ENCODE peak calls at places on chromosomes 1 and 21, in ten cellular contexts. One of them, this sample, is unnamed.

GRCh38 chr21:45330851-45331261 is 43.2 kb upstream of the POFUT2 start:
- DNase-seq in A673: no peak
- DNase-seq in left lung: peak
- DNase-seq in IMR-90: no peak
- DNase-seq in endothelial cell of umbilical vein: no peak
- DNase-seq in CD4-positive, alpha-beta memory T cell: no peak
- DNase-seq in Peyer's patch: no peak
- DNase-seq in aorta: peak
- DNase-seq in iPS DF 6.9: no peak
- DNase-seq in GM23338: no peak
- DNase-seq in this sample: no peak

GRCh38 chr1:110916669-110917306 is 43.8 kb downstream of the CD53 start:
- DNase-seq in endothelial cell of umbilical vein: peak
- DNase-seq in IMR-90: peak
- DNase-seq in A673: peak
- DNase-seq in left lung: no peak
- DNase-seq in aorta: no peak
- DNase-seq in CD4-positive, alpha-beta memory T cell: peak
- DNase-seq in Peyer's patch: no peak
- DNase-seq in iPS DF 6.9: no peak
- DNase-seq in GM23338: no peak
- DNase-seq in this sample: no peak

GRCh38 chr1:186617860-186618780 is 62.1 kb downstream of the PTGS2 start:
- DNase-seq in CD4-positive, alpha-beta memory T cell: peak
- DNase-seq in iPS DF 6.9: no peak
- DNase-seq in A673: peak
- DNase-seq in endothelial cell of umbilical vein: no peak
- DNase-seq in IMR-90: no peak
- DNase-seq in left lung: peak
- DNase-seq in GM23338: peak
- DNase-seq in Peyer's patch: no peak
- DNase-seq in aorta: no peak
- DNase-seq in this sample: no peak

GRCh38 chr1:206496131-206496793 is 11.1 kb upstream of the RASSF5 start:
- DNase-seq in CD4-positive, alpha-beta memory T cell: no peak
- DNase-seq in iPS DF 6.9: no peak
- DNase-seq in IMR-90: no peak
- DNase-seq in left lung: no peak
- DNase-seq in Peyer's patch: no peak
- DNase-seq in A673: no peak
- DNase-seq in GM23338: no peak
- DNase-seq in aorta: no peak
- DNase-seq in endothelial cell of umbilical vein: no peak
- DNase-seq in this sample: no peak

GRCh38 chr1:109803901-109804331 is 40.2 kb upstream of the EPS8L3 start:
- DNase-seq in IMR-90: no peak
- DNase-seq in left lung: no peak
- DNase-seq in aorta: peak
- DNase-seq in endothelial cell of umbilical vein: no peak
- DNase-seq in A673: peak
- DNase-seq in GM23338: no peak
- DNase-seq in iPS DF 6.9: no peak
- DNase-seq in Peyer's patch: no peak
- DNase-seq in CD4-positive, alpha-beta memory T cell: no peak
- DNase-seq in this sample: no peak

GRCh38 chr1:20233866-20234265 is 47.5 kb upstream of the PLA2G2C start:
- DNase-seq in A673: no peak
- DNase-seq in iPS DF 6.9: no peak
- DNase-seq in IMR-90: no peak
- DNase-seq in Peyer's patch: no peak
- DNase-seq in aorta: no peak
- DNase-seq in left lung: no peak
- DNase-seq in GM23338: no peak
- DNase-seq in endothelial cell of umbilical vein: no peak
- DNase-seq in CD4-positive, alpha-beta memory T cell: no peak
- DNase-seq in this sample: no peak

GRCh38 chr1:239527046-239527693 is 140.8 kb downstream of the CHRM3 start:
- DNase-seq in CD4-positive, alpha-beta memory T cell: no peak
- DNase-seq in GM23338: no peak
- DNase-seq in aorta: no peak
- DNase-seq in Peyer's patch: no peak
- DNase-seq in endothelial cell of umbilical vein: no peak
- DNase-seq in IMR-90: no peak
- DNase-seq in iPS DF 6.9: no peak
- DNase-seq in A673: no peak
- DNase-seq in left lung: no peak
- DNase-seq in this sample: no peak

GRCh38 chr1:183239793-183240625 is 53.9 kb downstream of the LAMC2 start:
- DNase-seq in left lung: no peak
- DNase-seq in A673: no peak
- DNase-seq in iPS DF 6.9: no peak
- DNase-seq in IMR-90: no peak
- DNase-seq in CD4-positive, alpha-beta memory T cell: no peak
- DNase-seq in GM23338: no peak
- DNase-seq in aorta: no peak
- DNase-seq in endothelial cell of umbilical vein: no peak
- DNase-seq in Peyer's patch: no peak
- DNase-seq in this sample: no peak

GRCh38 chr1:68384321-68384813 is 65.4 kb downstream of the RPE65 start:
- DNase-seq in IMR-90: peak
- DNase-seq in Peyer's patch: no peak
- DNase-seq in left lung: no peak
- DNase-seq in aorta: no peak
- DNase-seq in CD4-positive, alpha-beta memory T cell: no peak
- DNase-seq in GM23338: no peak
- DNase-seq in iPS DF 6.9: no peak
- DNase-seq in A673: peak
- DNase-seq in endothelial cell of umbilical vein: peak
- DNase-seq in this sample: no peak

GRCh38 chr1:206709772-206710456 is 25.2 kb downstream of the MAPKAPK2 start:
- DNase-seq in left lung: no peak
- DNase-seq in endothelial cell of umbilical vein: no peak
- DNase-seq in aorta: no peak
- DNase-seq in A673: no peak
- DNase-seq in iPS DF 6.9: no peak
- DNase-seq in GM23338: no peak
- DNase-seq in Peyer's patch: no peak
- DNase-seq in IMR-90: peak
- DNase-seq in CD4-positive, alpha-beta memory T cell: no peak
- DNase-seq in this sample: no peak

GRCh38 chr1:165592945-165593823 is 37.9 kb upstream of the MGST3 start:
- DNase-seq in aorta: no peak
- DNase-seq in endothelial cell of umbilical vein: peak
- DNase-seq in iPS DF 6.9: peak
- DNase-seq in A673: peak
- DNase-seq in CD4-positive, alpha-beta memory T cell: peak
- DNase-seq in IMR-90: peak
- DNase-seq in GM23338: peak
- DNase-seq in Peyer's patch: peak
- DNase-seq in left lung: peak
- DNase-seq in this sample: peak

GRCh38 chr1:91402023-91402422 is 2.6 kb downstream of the HFM1 start:
- DNase-seq in aorta: no peak
- DNase-seq in IMR-90: peak
- DNase-seq in A673: peak
- DNase-seq in Peyer's patch: no peak
- DNase-seq in endothelial cell of umbilical vein: peak
- DNase-seq in GM23338: peak
- DNase-seq in CD4-positive, alpha-beta memory T cell: no peak
- DNase-seq in left lung: no peak
- DNase-seq in iPS DF 6.9: no peak
- DNase-seq in this sample: no peak

GRCh38 chr1:15304708-15305326 is 57.8 kb downstream of the FHAD1 start:
- DNase-seq in CD4-positive, alpha-beta memory T cell: peak
- DNase-seq in iPS DF 6.9: peak
- DNase-seq in left lung: peak
- DNase-seq in A673: peak
- DNase-seq in IMR-90: peak
- DNase-seq in GM23338: peak
- DNase-seq in endothelial cell of umbilical vein: peak
- DNase-seq in Peyer's patch: peak
- DNase-seq in aorta: peak
- DNase-seq in this sample: peak

GRCh38 chr21:32578107-32578691 is 7.1 kb downstream of the TCP10L start:
- DNase-seq in A673: peak
- DNase-seq in endothelial cell of umbilical vein: peak
- DNase-seq in IMR-90: peak
- DNase-seq in GM23338: peak
- DNase-seq in CD4-positive, alpha-beta memory T cell: no peak
- DNase-seq in iPS DF 6.9: no peak
- DNase-seq in Peyer's patch: no peak
- DNase-seq in aorta: no peak
- DNase-seq in left lung: no peak
- DNase-seq in this sample: no peak

GRCh38 chr1:206489980-206490534 is 17.3 kb upstream of the RASSF5 start:
- DNase-seq in iPS DF 6.9: no peak
- DNase-seq in left lung: peak
- DNase-seq in Peyer's patch: peak
- DNase-seq in endothelial cell of umbilical vein: peak
- DNase-seq in CD4-positive, alpha-beta memory T cell: peak
- DNase-seq in IMR-90: peak
- DNase-seq in aorta: peak
- DNase-seq in GM23338: peak
- DNase-seq in A673: peak
- DNase-seq in this sample: peak

GRCh38 chr1:21814981-21815583 is 3.0 kb downstream of the LDLRAD2 start:
- DNase-seq in aorta: no peak
- DNase-seq in endothelial cell of umbilical vein: no peak
- DNase-seq in iPS DF 6.9: no peak
- DNase-seq in IMR-90: no peak
- DNase-seq in Peyer's patch: no peak
- DNase-seq in left lung: no peak
- DNase-seq in CD4-positive, alpha-beta memory T cell: no peak
- DNase-seq in A673: no peak
- DNase-seq in GM23338: no peak
- DNase-seq in this sample: no peak
- H3K4me3 ChIP-seq in aorta: no peak
- H3K4me3 ChIP-seq in endothelial cell of umbilical vein: no peak
- H3K4me3 ChIP-seq in iPS DF 6.9: no peak
- H3K4me3 ChIP-seq in IMR-90: no peak
- H3K4me3 ChIP-seq in Peyer's patch: peak
- H3K4me3 ChIP-seq in left lung: no peak
- H3K4me3 ChIP-seq in CD4-positive, alpha-beta memory T cell: no peak
- H3K4me3 ChIP-seq in A673: no peak
- H3K4me3 ChIP-seq in GM23338: peak
- H3K4me3 ChIP-seq in this sample: no peak

DNA sequence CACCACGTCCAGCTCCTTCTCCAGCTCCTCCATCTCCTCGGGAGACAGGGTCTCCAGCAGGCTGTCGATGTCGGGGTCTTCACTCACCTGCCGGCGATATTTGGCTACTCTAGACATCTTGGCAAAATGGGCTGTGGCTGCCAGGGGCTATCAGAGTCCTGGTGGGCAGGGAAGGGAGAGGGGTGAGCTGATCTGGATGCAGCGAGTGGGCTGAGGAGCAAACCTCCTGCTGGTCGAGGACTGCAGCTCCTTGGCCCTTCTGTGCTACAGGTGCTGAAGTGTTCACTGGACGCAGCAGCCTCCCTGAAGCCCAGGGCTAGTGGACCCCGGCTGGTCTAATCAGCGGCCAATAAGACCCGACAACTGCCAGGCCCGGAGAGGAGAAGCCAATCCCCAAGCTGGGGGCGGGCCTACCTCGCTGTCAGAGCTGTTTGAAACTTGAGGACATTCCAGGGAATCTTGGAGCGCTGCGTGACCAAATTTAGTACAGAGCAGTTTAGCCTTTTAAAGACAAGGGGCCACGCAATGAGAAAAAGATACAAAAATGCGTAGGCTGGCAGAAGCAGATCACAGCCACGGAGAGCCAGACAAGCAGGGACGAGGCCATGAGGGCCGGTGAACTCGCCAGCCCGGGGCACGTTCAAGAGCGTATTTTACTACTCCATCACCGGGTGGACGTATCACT is at the start of gene LMOD1:
- DNase-seq in IMR-90: peak
- DNase-seq in CD4-positive, alpha-beta memory T cell: no peak
- DNase-seq in GM23338: peak
- DNase-seq in Peyer's patch: peak
- DNase-seq in endothelial cell of umbilical vein: peak
- DNase-seq in iPS DF 6.9: peak
- DNase-seq in left lung: peak
- DNase-seq in A673: peak
- DNase-seq in aorta: peak
- DNase-seq in this sample: no peak
- H3K4me3 ChIP-seq in IMR-90: peak
- H3K4me3 ChIP-seq in CD4-positive, alpha-beta memory T cell: no peak
- H3K4me3 ChIP-seq in GM23338: peak
- H3K4me3 ChIP-seq in Peyer's patch: peak
- H3K4me3 ChIP-seq in endothelial cell of umbilical vein: no peak
- H3K4me3 ChIP-seq in iPS DF 6.9: peak
- H3K4me3 ChIP-seq in left lung: peak
- H3K4me3 ChIP-seq in A673: peak
- H3K4me3 ChIP-seq in aorta: peak
- H3K4me3 ChIP-seq in this sample: no peak

DNA sequence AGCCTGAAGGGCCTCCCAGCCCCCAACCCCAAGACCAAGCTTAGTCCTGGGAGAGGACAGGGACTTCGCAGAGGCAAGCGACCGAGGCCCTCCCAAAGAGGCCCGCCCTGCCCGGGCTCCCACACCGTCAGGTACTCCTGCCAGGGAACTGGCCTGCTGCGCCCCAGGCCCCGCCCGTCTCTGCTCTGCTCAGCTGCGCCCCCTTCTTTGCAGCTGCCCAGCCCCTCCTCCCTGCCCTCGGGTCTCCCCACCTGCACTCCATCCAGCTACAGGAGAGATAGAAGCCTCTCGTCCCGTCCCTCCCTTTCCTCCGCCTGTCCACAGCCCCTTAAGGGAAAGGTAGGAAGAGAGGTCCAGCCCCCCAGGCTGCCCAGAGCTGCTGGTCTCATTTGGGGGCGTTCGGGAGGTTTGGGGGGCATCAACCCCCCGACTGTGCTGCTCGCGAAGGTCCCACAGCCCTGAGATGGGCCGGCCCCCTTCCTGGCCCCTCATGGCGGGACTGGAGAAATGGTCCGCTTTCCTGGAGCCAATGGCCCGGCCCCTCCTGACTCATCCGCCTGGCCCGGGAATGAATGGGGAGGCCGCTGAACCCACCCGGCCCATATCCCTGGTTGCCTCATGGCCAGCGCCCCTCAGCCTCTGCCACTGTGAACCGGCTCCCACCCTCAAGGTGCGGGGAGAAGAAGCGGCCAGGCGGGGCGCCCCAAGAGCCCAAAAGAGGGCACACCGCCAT is 21.9 kb upstream of the ARF1 start:
- DNase-seq in GM23338: peak
- DNase-seq in CD4-positive, alpha-beta memory T cell: no peak
- DNase-seq in iPS DF 6.9: no peak
- DNase-seq in IMR-90: no peak
- DNase-seq in left lung: peak
- DNase-seq in endothelial cell of umbilical vein: no peak
- DNase-seq in aorta: peak
- DNase-seq in Peyer's patch: no peak
- DNase-seq in A673: no peak
- DNase-seq in this sample: no peak
- H3K4me3 ChIP-seq in GM23338: peak
- H3K4me3 ChIP-seq in CD4-positive, alpha-beta memory T cell: no peak
- H3K4me3 ChIP-seq in iPS DF 6.9: peak
- H3K4me3 ChIP-seq in IMR-90: no peak
- H3K4me3 ChIP-seq in left lung: peak
- H3K4me3 ChIP-seq in endothelial cell of umbilical vein: no peak
- H3K4me3 ChIP-seq in aorta: no peak
- H3K4me3 ChIP-seq in Peyer's patch: peak
- H3K4me3 ChIP-seq in A673: peak
- H3K4me3 ChIP-seq in this sample: peak

GRCh38 chr1:204288061-204288588 is 71.6 kb downstream of the PLEKHA6 start:
- DNase-seq in IMR-90: no peak
- DNase-seq in GM23338: peak
- DNase-seq in iPS DF 6.9: peak
- DNase-seq in aorta: peak
- DNase-seq in left lung: peak
- DNase-seq in Peyer's patch: no peak
- DNase-seq in A673: peak
- DNase-seq in CD4-positive, alpha-beta memory T cell: no peak
- DNase-seq in endothelial cell of umbilical vein: no peak
- DNase-seq in this sample: no peak
- H3K4me3 ChIP-seq in IMR-90: no peak
- H3K4me3 ChIP-seq in GM23338: peak
- H3K4me3 ChIP-seq in iPS DF 6.9: no peak
- H3K4me3 ChIP-seq in aorta: no peak
- H3K4me3 ChIP-seq in left lung: no peak
- H3K4me3 ChIP-seq in Peyer's patch: no peak
- H3K4me3 ChIP-seq in A673: no peak
- H3K4me3 ChIP-seq in CD4-positive, alpha-beta memory T cell: no peak
- H3K4me3 ChIP-seq in endothelial cell of umbilical vein: no peak
- H3K4me3 ChIP-seq in this sample: no peak

This sample was measured in effector memory CD4-positive, alpha-beta T cell.